ENCODE peak calls at places on chromosome 12, in eight cellular contexts. G is small intestine; I is sigmoid colon; Y is cardiac fibroblast; B is CD8-positive, alpha-beta memory T cell; L is AG08395; V is NCI-H187 treated with DMSO at 0.1 percent for 48 hours; Z is neural progenitor cell. X is an unnamed sample.

GRCh38 chr12:65121956-65122469 is 908 bp upstream of the WIF1 start:
- DNase-seq in I (no peak), Z (peak), V (no peak), L (no peak), B (no peak), Y (no peak), G (no peak), X (no peak)

GRCh38 chr12:57983150-57983857 is 41.9 kb downstream of the ATP23 start:
- DNase-seq in Z (peak), B (no peak), L (peak), I (no peak), Y (peak), G (peak), V (no peak), X (peak)

GRCh38 chr12:71135812-71136176 is 22.0 kb downstream of the TSPAN8 start:
- DNase-seq in Y (peak), V (no peak), I (no peak), L (no peak), G (no peak), Z (peak), B (no peak), X (no peak)

GRCh38 chr12:122793685-122794106 is 19.3 kb downstream of the CCDC62 start:
- DNase-seq in G (peak), B (no peak), L (peak), I (no peak), V (peak), Y (peak), Z (peak), X (no peak)

GRCh38 chr12:132229423-132229760 is 85.1 kb downstream of the NOC4L start:
- DNase-seq in Z (no peak), B (no peak), V (no peak), I (peak), L (no peak), G (no peak), Y (no peak), X (no peak)

GRCh38 chr12:25186038-25186787 is 8.7 kb downstream of the DNAI7 start:
- DNase-seq in L (no peak), Y (no peak), B (no peak), I (no peak), G (no peak), Z (no peak), V (no peak), X (no peak)

GRCh38 chr12:6528539-6529235 is 5.6 kb upstream of the GAPDH start:
- DNase-seq in I (no peak), V (no peak), L (no peak), Y (no peak), Z (no peak), B (no peak), G (no peak), X (no peak)

GRCh38 chr12:109302358-109302757 is 6.7 kb downstream of the FOXN4 start:
- DNase-seq in B (no peak), G (no peak), I (no peak), Y (peak), V (no peak), L (no peak), Z (no peak), X (no peak)

GRCh38 chr12:43551971-43552559 is at the start of gene ADAMTS20:
- DNase-seq in G (no peak), Z (peak), B (no peak), I (no peak), L (no peak), Y (no peak), V (no peak), X (no peak)

GRCh38 chr12:3944620-3945019 is 71.4 kb upstream of the PARP11 start:
- DNase-seq in V (no peak), Y (no peak), I (no peak), G (no peak), B (no peak), L (no peak), Z (no peak), X (no peak)

GRCh38 chr12:130194154-130194553 is 31.9 kb downstream of the FZD10 start:
- DNase-seq in Y (no peak), B (no peak), G (no peak), V (no peak), Z (peak), I (peak), L (no peak), X (no peak)

GRCh38 chr12:105336411-105336810 is 5.9 kb downstream of the C12orf75 start:
- DNase-seq in Z (no peak), V (no peak), G (no peak), I (no peak), B (no peak), Y (no peak), L (no peak), X (no peak)

GRCh38 chr12:76202621-76203020 is 118.1 kb upstream of the NAP1L1 start:
- DNase-seq in G (no peak), L (no peak), I (no peak), B (no peak), Y (no peak), V (no peak), Z (no peak), X (no peak)

GRCh38 chr12:121504505-121504904 is 76.3 kb downstream of the KDM2B start:
- DNase-seq in B (no peak), L (no peak), V (no peak), Y (no peak), I (no peak), G (no peak), Z (no peak), X (no peak)

GRCh38 chr12:130633771-130634170 is 82.3 kb downstream of the RIMBP2 start:
- DNase-seq in L (no peak), Z (peak), I (peak), G (peak), B (no peak), V (peak), Y (no peak), X (no peak)

GRCh38 chr12:64670856-64671639 is 60.8 kb downstream of the RASSF3 start:
- DNase-seq in L (peak), B (no peak), G (peak), Y (peak), I (peak), Z (no peak), V (no peak), X (no peak)

GRCh38 chr12:52667509-52667908 is 12.7 kb downstream of the KRT1 start:
- DNase-seq in B (no peak), G (no peak), Y (no peak), V (no peak), L (no peak), Z (peak), I (no peak), X (no peak)

GRCh38 chr12:54569072-54569471 is 19.4 kb downstream of the PPP1R1A start:
- DNase-seq in V (no peak), I (no peak), Y (no peak), B (no peak), L (no peak), Z (no peak), G (no peak), X (no peak)

GRCh38 chr12:114399664-114400211 is 6.2 kb downstream of the TBX5 start:
- DNase-seq in L (no peak), G (no peak), B (no peak), Y (no peak), I (peak), Z (peak), V (no peak), X (no peak)

GRCh38 chr12:108538796-108539195 is 22.2 kb downstream of the SART3 start:
- DNase-seq in G (no peak), V (no peak), Z (no peak), L (no peak), I (no peak), B (no peak), Y (no peak), X (no peak)

GRCh38 chr12:110619534-110619953 is 5.6 kb downstream of the TCTN1 start:
- DNase-seq in G (no peak), I (no peak), V (no peak), L (no peak), Z (no peak), Y (no peak), B (no peak), X (no peak)

GRCh38 chr12:55044135-55044534 is 24.4 kb downstream of the NEUROD4 start:
- DNase-seq in I (no peak), Z (no peak), Y (no peak), B (no peak), L (no peak), G (no peak), V (no peak), X (no peak)

GRCh38 chr12:98544741-98545140 is 29.4 kb downstream of the TMPO start:
- DNase-seq in V (no peak), G (no peak), Z (no peak), L (no peak), I (no peak), B (no peak), Y (peak), X (no peak)

GRCh38 chr12:129704232-129704830 is 199.5 kb downstream of the TMEM132D start:
- DNase-seq in L (no peak), Y (no peak), G (no peak), V (no peak), B (no peak), Z (no peak), I (no peak), X (no peak)

GRCh38 chr12:45974171-45974719 is 16.1 kb downstream of the SCAF11 start:
- DNase-seq in B (no peak), I (no peak), G (no peak), Y (no peak), V (no peak), Z (no peak), L (no peak), X (no peak)

GRCh38 chr12:128969480-128970055 is 116.3 kb downstream of the GLT1D1 start:
- DNase-seq in B (no peak), V (peak), Y (no peak), Z (peak), G (peak), L (no peak), I (no peak), X (no peak)

GRCh38 chr12:104524026-104524425 is 67.3 kb downstream of the CHST11 start:
- DNase-seq in G (no peak), Z (no peak), V (no peak), B (no peak), Y (no peak), L (peak), I (no peak), X (no peak)

GRCh38 chr12:53543539-53543938 is 36.3 kb upstream of the NPFF start:
- DNase-seq in B (no peak), V (no peak), L (peak), Y (peak), I (peak), Z (peak), G (peak), X (no peak)

GRCh38 chr12:3720772-3721171 is 32.1 kb downstream of the CRACR2A start:
- DNase-seq in V (no peak), Z (no peak), B (no peak), G (no peak), Y (no peak), I (no peak), L (no peak), X (no peak)

X was measured in skeletal muscle cell.